ENCODE peak calls at places on chromosomes 2 and 18, in five cellular contexts. D is GM12878, R is A549, H is sigmoid colon, Y is tibial nerve. G is an unnamed sample.

GRCh38 chr2:68737717-68738116 is 3.1 kb downstream of the ARHGAP25 start:
- DNase-seq in D (no peak), R (no peak), H (no peak), Y (no peak), G (no peak)

GRCh38 chr18:54392621-54393023 is 34.9 kb downstream of the C18orf54 start:
- DNase-seq in D (no peak), R (peak; percentile 52), H (no peak), Y (no peak), G (no peak)

GRCh38 chr18:8003878-8004675 is 437.0 kb downstream of the PTPRM start:
- DNase-seq in D (no peak), R (no peak), H (no peak), Y (no peak), G (no peak)

GRCh38 chr2:30684996-30685395 is 122.2 kb downstream of the CAPN13 start:
- DNase-seq in D (no peak), R (no peak), H (peak; percentile 13), Y (no peak), G (no peak)

GRCh38 chr2:212912445-212913103 is 238.8 kb downstream of the IKZF2 start:
- DNase-seq in D (no peak), R (peak; percentile 71), H (no peak), Y (no peak), G (peak; percentile 57)

GRCh38 chr2:206160124-206160806 is 570 bp downstream of the EEF1B2 start:
- DNase-seq in D (no peak), R (no peak), H (no peak), Y (no peak), G (peak; percentile 63)

GRCh38 chr18:32920796-32921787 is 148.3 kb upstream of the KLHL14 start:
- DNase-seq in D (no peak), R (peak; percentile 42), H (no peak), Y (no peak), G (no peak)

GRCh38 chr2:172677363-172677762 is 58.3 kb upstream of the RAPGEF4 start:
- DNase-seq in D (no peak), R (no peak), H (no peak), Y (no peak), G (no peak)

GRCh38 chr2:191959209-191959608 is 112.3 kb upstream of the CAVIN2 start:
- DNase-seq in D (no peak), R (no peak), H (no peak), Y (no peak), G (no peak)

GRCh38 chr2:238596571-238597551 is 170.1 kb downstream of the ASB1 start:
- DNase-seq in D (no peak), R (peak; percentile 95), H (peak; percentile 93), Y (no peak), G (no peak)

GRCh38 chr18:35137632-35138031 is 96.4 kb downstream of the MAPRE2 start:
- DNase-seq in D (no peak), R (no peak), H (no peak), Y (no peak), G (no peak)
- TF ChIP-seq EP300 in D (no peak), R (no peak), H (no peak), Y (no peak), G (no peak)

GRCh38 chr18:61896767-61897166 is 4.0 kb upstream of the RNF152 start:
- DNase-seq in D (no peak), R (no peak), H (peak; percentile 90), Y (no peak), G (no peak)
- TF ChIP-seq POLR2A in D (no peak), R (no peak), H (no peak), Y (no peak), G (no peak)

GRCh38 chr2:28311660-28312249 is 80.9 kb upstream of the FOSL2 start:
- DNase-seq in D (no peak), R (no peak), H (no peak), Y (no peak), G (no peak)
- TF ChIP-seq EP300 in D (no peak), R (no peak), H (peak; percentile 86), Y (no peak), G (no peak)

GRCh38 chr2:69889302-69889701 is 4.5 kb upstream of the SNRNP27 start:
- DNase-seq in D (no peak), R (no peak), H (no peak), Y (no peak), G (no peak)

GRCh38 chr2:69890881-69891280 is 2.9 kb upstream of the SNRNP27 start:
- DNase-seq in D (no peak), R (no peak), H (no peak), Y (no peak), G (no peak)

GRCh38 chr2:69888451-69888850 is 5.3 kb upstream of the SNRNP27 start:
- DNase-seq in D (no peak), R (no peak), H (no peak), Y (no peak), G (no peak)

DNA sequence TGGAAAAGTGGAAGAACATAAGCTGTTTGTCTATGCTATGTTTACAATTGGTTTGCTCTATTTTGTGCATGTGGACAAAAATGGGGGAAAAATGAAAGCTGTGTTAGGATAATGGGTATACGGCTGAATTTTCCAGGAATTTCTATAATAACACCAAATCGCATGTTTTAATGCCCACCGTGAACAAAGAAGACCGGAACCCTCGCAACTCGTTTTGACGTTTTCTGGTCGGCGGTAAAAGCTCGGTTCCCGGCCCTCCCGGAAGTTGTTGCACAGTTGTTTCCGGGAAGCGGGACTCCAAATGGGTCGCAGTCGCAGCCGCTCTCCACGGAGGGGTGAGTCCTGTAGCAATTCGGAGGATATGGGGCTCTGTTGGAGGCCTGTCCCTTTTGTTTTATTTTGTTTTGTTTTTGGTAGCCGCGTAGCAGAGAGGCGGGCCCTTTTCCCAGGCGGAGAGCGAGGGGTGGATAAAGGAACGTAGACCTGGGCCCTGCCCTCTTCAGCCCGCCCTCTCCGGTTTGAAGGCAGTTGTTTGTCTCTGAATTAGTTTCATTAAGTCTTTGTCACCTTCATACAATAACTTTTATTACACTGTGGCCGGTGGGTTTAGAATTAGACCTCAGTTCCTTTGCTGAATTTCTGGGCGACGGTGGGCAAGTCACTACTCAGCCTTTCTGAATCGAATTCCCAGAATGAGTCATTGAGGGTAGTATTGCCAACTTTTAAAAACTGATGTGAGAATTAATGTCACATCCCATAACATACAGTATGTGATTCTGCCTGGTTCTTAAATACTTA is at the start of gene SNRNP27:
- DNase-seq in D (peak; percentile 20), R (peak; percentile 89), H (peak; percentile 89), Y (peak; percentile 60), G (peak; percentile 79)
- TF ChIP-seq POLR2A in D (peak; percentile 80), R (peak; percentile 52), H (peak; percentile 50), Y (peak; percentile 48), G (no peak)

GRCh38 chr2:72995420-72996151 is 75.9 kb downstream of the SFXN5 start:
- DNase-seq in D (no peak), R (no peak), H (peak; percentile 44), Y (no peak), G (peak; percentile 20)

GRCh38 chr2:72996152-72996502 is 75.4 kb downstream of the SFXN5 start:
- DNase-seq in D (no peak), R (no peak), H (peak; percentile 52), Y (no peak), G (peak; percentile 21)

GRCh38 chr2:72998724-72999123 is 72.8 kb downstream of the SFXN5 start:
- DNase-seq in D (no peak), R (no peak), H (no peak), Y (no peak), G (no peak)

GRCh38 chr2:72999729-73000725 is 71.5 kb downstream of the SFXN5 start:
- DNase-seq in D (no peak), R (no peak), H (no peak), Y (no peak), G (no peak)

GRCh38 chr2:72998234-72998651 is 73.3 kb downstream of the SFXN5 start:
- DNase-seq in D (no peak), R (no peak), H (peak; percentile 40), Y (no peak), G (peak; percentile 17)
- TF ChIP-seq EP300 in D (no peak), R (no peak), H (no peak), Y (no peak), G (no peak)

GRCh38 chr2:218568190-218569037 is at the start of the genes CNOT9 and USP37:
- DNase-seq in D (peak; percentile 94), R (peak; percentile 99), H (peak; percentile 100), Y (peak; percentile 100), G (peak; percentile 100)
- TF ChIP-seq POLR2A in D (peak; percentile 88), R (peak; percentile 79), H (peak; percentile 65), Y (peak; percentile 96), G (no peak)

GRCh38 chr18:74616494-74616893 is 18.8 kb downstream of the ZNF407 start:
- DNase-seq in D (no peak), R (no peak), H (no peak), Y (no peak), G (no peak)

GRCh38 chr18:74613390-74613789 is 15.7 kb downstream of the ZNF407 start:
- DNase-seq in D (no peak), R (no peak), H (no peak), Y (no peak), G (no peak)

GRCh38 chr18:74611791-74612190 is 14.1 kb downstream of the ZNF407 start:
- DNase-seq in D (no peak), R (no peak), H (no peak), Y (no peak), G (no peak)

GRCh38 chr18:74622079-74622478 is 24.4 kb downstream of the ZNF407 start:
- DNase-seq in D (no peak), R (no peak), H (no peak), Y (no peak), G (no peak)

GRCh38 chr18:74617486-74617885 is 19.8 kb downstream of the ZNF407 start:
- DNase-seq in D (no peak), R (no peak), H (no peak), Y (no peak), G (no peak)
- TF ChIP-seq EP300 in D (no peak), R (no peak), H (no peak), Y (no peak), G (no peak)